ENCODE peak calls at places on chromosome 2, in four cellular contexts. D, P, C and Y are unnamed samples.
A peak's percentile ranks its signal among the peaks of the same experiment; 100 is the strongest.

GRCh38 chr2:143128681-143129580 is at the start of gene ARHGAP15:
- DNase-seq in D (no peak), P (no peak), C (no peak), Y (no peak)

GRCh38 chr2:180999274-180999964 is 19.0 kb downstream of the UBE2E3 start:
- DNase-seq in D (no peak), P (no peak), C (no peak), Y (no peak)

GRCh38 chr2:23221236-23221635 is 163.7 kb upstream of the KLHL29 start:
- DNase-seq in D (no peak), P (no peak), C (no peak), Y (no peak)

GRCh38 chr2:238441262-238442114 is 14.8 kb downstream of the ASB1 start:
- DNase-seq in D (no peak), P (no peak), C (no peak), Y (no peak)

GRCh38 chr2:149872638-149873037 is 285.1 kb upstream of the MMADHC start:
- DNase-seq in D (no peak), P (no peak), C (no peak), Y (no peak)

GRCh38 chr2:28333606-28334526 is 58.8 kb upstream of the FOSL2 start:
- DNase-seq in D (no peak), P (no peak), C (no peak), Y (no peak)

GRCh38 chr2:172168917-172169346 is 66.2 kb upstream of the DLX2 start:
- DNase-seq in D (no peak), P (no peak), C (no peak), Y (no peak)

GRCh38 chr2:23673830-23674679 is 252.9 kb downstream of the ATAD2B start:
- DNase-seq in D (no peak), P (no peak), C (no peak), Y (peak; percentile 36)

GRCh38 chr2:162379719-162380580 is 36.0 kb downstream of the GCA start:
- DNase-seq in D (no peak), P (no peak), C (no peak), Y (no peak)

GRCh38 chr2:237514474-237515130 is 27.6 kb downstream of the MLPH start:
- DNase-seq in D (no peak), P (no peak), C (no peak), Y (no peak)

GRCh38 chr2:191580581-191580980 is 97.4 kb upstream of the NABP1 start:
- DNase-seq in D (no peak), P (no peak), C (no peak), Y (no peak)

GRCh38 chr2:46091004-46091403 is 206.2 kb upstream of the EPAS1 start:
- DNase-seq in D (no peak), P (no peak), C (no peak), Y (no peak)

GRCh38 chr2:231904161-231904611 is 22.0 kb downstream of the NPPC start:
- DNase-seq in D (peak; percentile 10), P (no peak), C (no peak), Y (no peak)

GRCh38 chr2:241742320-241742939 is 8.0 kb downstream of the D2HGDH start:
- DNase-seq in D (no peak), P (no peak), C (no peak), Y (no peak)

GRCh38 chr2:69902213-69902922 is 8.6 kb downstream of the SNRNP27 start:
- DNase-seq in D (no peak), P (no peak), C (no peak), Y (no peak)

GRCh38 chr2:175366814-175367213 is 185.3 kb upstream of the ATP5MC3 start:
- DNase-seq in D (peak; percentile 40), P (peak; percentile 26), C (no peak), Y (peak; percentile 60)

GRCh38 chr2:232777278-232777677 is 913 bp upstream of the KCNJ13 start:
- DNase-seq in D (no peak), P (no peak), C (no peak), Y (no peak)

GRCh38 chr2:219291910-219292490 is 12.8 kb downstream of the DNAJB2 start:
- DNase-seq in D (no peak), P (no peak), C (no peak), Y (no peak)

GRCh38 chr2:140905078-140905781 is 1225.6 kb downstream of the LRP1B start:
- DNase-seq in D (no peak), P (no peak), C (no peak), Y (no peak)

GRCh38 chr2:69344305-69344704 is 42.7 kb downstream of the GFPT1 start:
- DNase-seq in D (no peak), P (no peak), C (no peak), Y (no peak)

GRCh38 chr2:138615257-138615656 is 113.7 kb downstream of the SPOPL start:
- DNase-seq in D (no peak), P (no peak), C (no peak), Y (no peak)